ENCODE peak calls at places on chromosomes 7 and 10, in nine cellular contexts. One of them, this sample, is unnamed.

GRCh38 chr7:7271094-7271874 is 88.9 kb downstream of the C1GALT1 start:
- DNase-seq in HCT116: no peak
- DNase-seq in kidney: no peak
- DNase-seq in MM.1S: no peak
- DNase-seq in neuronal stem cell: no peak
- DNase-seq in fibroblast of lung: no peak
- DNase-seq in astrocyte: no peak
- DNase-seq in endodermal cell: no peak
- DNase-seq in NT2/D1: no peak
- DNase-seq in this sample: no peak

GRCh38 chr10:42475168-42476098 is 162.9 kb downstream of the ZNF33B start:
- DNase-seq in HCT116: peak; percentile 85
- DNase-seq in kidney: peak; percentile 65
- DNase-seq in MM.1S: no peak
- DNase-seq in neuronal stem cell: no peak
- DNase-seq in fibroblast of lung: no peak
- DNase-seq in astrocyte: no peak
- DNase-seq in endodermal cell: no peak
- DNase-seq in NT2/D1: no peak
- DNase-seq in this sample: no peak

GRCh38 chr7:112880786-112881418 is 90.7 kb upstream of the TMEM168 start:
- DNase-seq in HCT116: no peak
- DNase-seq in kidney: no peak
- DNase-seq in MM.1S: no peak
- DNase-seq in neuronal stem cell: no peak
- DNase-seq in fibroblast of lung: no peak
- DNase-seq in astrocyte: no peak
- DNase-seq in endodermal cell: no peak
- DNase-seq in NT2/D1: no peak
- DNase-seq in this sample: no peak

GRCh38 chr7:98225913-98226614 is 14.8 kb downstream of the BHLHA15 start:
- DNase-seq in HCT116: no peak
- DNase-seq in kidney: peak; percentile 43
- DNase-seq in MM.1S: no peak
- DNase-seq in neuronal stem cell: no peak
- DNase-seq in fibroblast of lung: no peak
- DNase-seq in astrocyte: no peak
- DNase-seq in endodermal cell: no peak
- DNase-seq in NT2/D1: no peak
- DNase-seq in this sample: no peak

GRCh38 chr10:70596860-70597809 is 5.4 kb downstream of the PRF1 start:
- DNase-seq in HCT116: no peak
- DNase-seq in kidney: no peak
- DNase-seq in MM.1S: no peak
- DNase-seq in neuronal stem cell: no peak
- DNase-seq in fibroblast of lung: no peak
- DNase-seq in astrocyte: no peak
- DNase-seq in endodermal cell: no peak
- DNase-seq in NT2/D1: no peak
- DNase-seq in this sample: no peak

GRCh38 chr7:80151274-80151665 is 16.6 kb downstream of the GNAI1 start:
- DNase-seq in HCT116: no peak
- DNase-seq in kidney: no peak
- DNase-seq in MM.1S: peak; percentile 50
- DNase-seq in neuronal stem cell: no peak
- DNase-seq in fibroblast of lung: peak; percentile 91
- DNase-seq in astrocyte: peak; percentile 92
- DNase-seq in endodermal cell: no peak
- DNase-seq in NT2/D1: no peak
- DNase-seq in this sample: no peak

GRCh38 chr7:44289341-44290249 is 35.8 kb downstream of the CAMK2B start:
- DNase-seq in HCT116: no peak
- DNase-seq in kidney: peak; percentile 71
- DNase-seq in MM.1S: no peak
- DNase-seq in neuronal stem cell: no peak
- DNase-seq in fibroblast of lung: no peak
- DNase-seq in astrocyte: no peak
- DNase-seq in endodermal cell: peak; percentile 32
- DNase-seq in NT2/D1: no peak
- DNase-seq in this sample: no peak

GRCh38 chr7:34165927-34166550 is 260.7 kb downstream of the BMPER start:
- DNase-seq in HCT116: peak; percentile 7
- DNase-seq in kidney: no peak
- DNase-seq in MM.1S: peak; percentile 21
- DNase-seq in neuronal stem cell: no peak
- DNase-seq in fibroblast of lung: peak; percentile 27
- DNase-seq in astrocyte: peak; percentile 15
- DNase-seq in endodermal cell: no peak
- DNase-seq in NT2/D1: peak; percentile 35
- DNase-seq in this sample: no peak

GRCh38 chr10:88045544-88046415 is 182.4 kb downstream of the PTEN start:
- DNase-seq in HCT116: no peak
- DNase-seq in kidney: no peak
- DNase-seq in MM.1S: no peak
- DNase-seq in neuronal stem cell: no peak
- DNase-seq in fibroblast of lung: peak; percentile 73
- DNase-seq in astrocyte: peak; percentile 72
- DNase-seq in endodermal cell: no peak
- DNase-seq in NT2/D1: peak; percentile 50
- DNase-seq in this sample: no peak

GRCh38 chr10:126476256-126476655 is 88.0 kb upstream of the ADAM12 start:
- DNase-seq in HCT116: no peak
- DNase-seq in kidney: no peak
- DNase-seq in MM.1S: no peak
- DNase-seq in neuronal stem cell: no peak
- DNase-seq in fibroblast of lung: no peak
- DNase-seq in astrocyte: no peak
- DNase-seq in endodermal cell: peak; percentile 65
- DNase-seq in NT2/D1: no peak
- DNase-seq in this sample: no peak

GRCh38 chr7:141045126-141045841 is 28.6 kb upstream of the TMEM178B start:
- DNase-seq in HCT116: no peak
- DNase-seq in kidney: no peak
- DNase-seq in MM.1S: no peak
- DNase-seq in neuronal stem cell: no peak
- DNase-seq in fibroblast of lung: peak; percentile 7
- DNase-seq in astrocyte: no peak
- DNase-seq in endodermal cell: no peak
- DNase-seq in NT2/D1: no peak
- DNase-seq in this sample: no peak

GRCh38 chr10:4763513-4763912 is 62.5 kb upstream of the AKR1E2 start:
- DNase-seq in HCT116: no peak
- DNase-seq in kidney: no peak
- DNase-seq in MM.1S: no peak
- DNase-seq in neuronal stem cell: no peak
- DNase-seq in fibroblast of lung: no peak
- DNase-seq in astrocyte: no peak
- DNase-seq in endodermal cell: no peak
- DNase-seq in NT2/D1: no peak
- DNase-seq in this sample: no peak

GRCh38 chr10:4766449-4766848 is 59.6 kb upstream of the AKR1E2 start:
- DNase-seq in HCT116: no peak
- DNase-seq in kidney: no peak
- DNase-seq in MM.1S: no peak
- DNase-seq in neuronal stem cell: no peak
- DNase-seq in fibroblast of lung: peak; percentile 28
- DNase-seq in astrocyte: no peak
- DNase-seq in endodermal cell: no peak
- DNase-seq in NT2/D1: no peak
- DNase-seq in this sample: no peak

GRCh38 chr10:4763960-4764428 is 62.0 kb upstream of the AKR1E2 start:
- DNase-seq in HCT116: no peak
- DNase-seq in kidney: no peak
- DNase-seq in MM.1S: no peak
- DNase-seq in neuronal stem cell: no peak
- DNase-seq in fibroblast of lung: peak; percentile 89
- DNase-seq in astrocyte: peak; percentile 88
- DNase-seq in endodermal cell: no peak
- DNase-seq in NT2/D1: no peak
- DNase-seq in this sample: no peak

GRCh38 chr10:4767033-4767814 is 58.8 kb upstream of the AKR1E2 start:
- DNase-seq in HCT116: peak; percentile 38
- DNase-seq in kidney: no peak
- DNase-seq in MM.1S: no peak
- DNase-seq in neuronal stem cell: peak; percentile 11
- DNase-seq in fibroblast of lung: peak; percentile 45
- DNase-seq in astrocyte: peak; percentile 27
- DNase-seq in endodermal cell: no peak
- DNase-seq in NT2/D1: peak; percentile 1
- DNase-seq in this sample: no peak

GRCh38 chr10:4765428-4765827 is 60.6 kb upstream of the AKR1E2 start:
- DNase-seq in HCT116: no peak
- DNase-seq in kidney: no peak
- DNase-seq in MM.1S: no peak
- DNase-seq in neuronal stem cell: no peak
- DNase-seq in fibroblast of lung: peak; percentile 60
- DNase-seq in astrocyte: peak; percentile 45
- DNase-seq in endodermal cell: no peak
- DNase-seq in NT2/D1: no peak
- DNase-seq in this sample: no peak
- H3K9ac ChIP-seq in HCT116: no peak overlapping the region
- H3K9ac ChIP-seq in kidney: no peak overlapping the region
- H3K9ac ChIP-seq in MM.1S: no peak overlapping the region
- H3K9ac ChIP-seq in neuronal stem cell: no peak overlapping the region
- H3K9ac ChIP-seq in fibroblast of lung: no peak overlapping the region
- H3K9ac ChIP-seq in astrocyte: peak overlapping the region; percentile 38
- H3K9ac ChIP-seq in endodermal cell: no peak overlapping the region
- H3K9ac ChIP-seq in NT2/D1: no peak overlapping the region
- H3K9ac ChIP-seq in this sample: no peak overlapping the region

DNA sequence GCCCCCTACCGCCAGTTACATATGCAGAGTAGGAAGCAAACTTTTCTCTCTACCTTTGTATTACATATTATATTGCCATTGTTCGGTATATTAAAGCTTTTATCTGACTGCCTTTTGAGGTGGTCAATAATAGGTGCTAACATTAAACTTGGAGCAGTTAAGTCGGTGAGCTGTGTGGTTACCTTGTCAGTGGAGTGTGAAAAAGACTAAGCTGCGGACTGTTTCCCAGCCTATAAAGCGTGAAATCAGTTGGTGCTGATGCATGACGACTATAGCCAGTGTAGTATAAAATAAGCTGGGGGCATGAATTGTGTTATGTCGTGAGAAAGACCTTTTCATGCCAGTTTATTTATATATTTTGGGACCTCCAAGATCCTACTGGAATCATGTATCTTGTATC is 33.7 kb downstream of the R3HCC1L start:
- DNase-seq in HCT116: no peak
- DNase-seq in kidney: no peak
- DNase-seq in MM.1S: no peak
- DNase-seq in neuronal stem cell: no peak
- DNase-seq in fibroblast of lung: no peak
- DNase-seq in astrocyte: no peak
- DNase-seq in endodermal cell: no peak
- DNase-seq in NT2/D1: no peak
- DNase-seq in this sample: no peak
- H3K9ac ChIP-seq in HCT116: no peak overlapping the region
- H3K9ac ChIP-seq in kidney: no peak overlapping the region
- H3K9ac ChIP-seq in MM.1S: no peak overlapping the region
- H3K9ac ChIP-seq in neuronal stem cell: no peak overlapping the region
- H3K9ac ChIP-seq in fibroblast of lung: no peak overlapping the region
- H3K9ac ChIP-seq in astrocyte: no peak overlapping the region
- H3K9ac ChIP-seq in endodermal cell: no peak overlapping the region
- H3K9ac ChIP-seq in NT2/D1: no peak overlapping the region
- H3K9ac ChIP-seq in this sample: no peak overlapping the region

GRCh38 chr7:106664343-106664742 is 3.4 kb upstream of the CCDC71L start:
- DNase-seq in HCT116: no peak
- DNase-seq in kidney: no peak
- DNase-seq in MM.1S: no peak
- DNase-seq in neuronal stem cell: no peak
- DNase-seq in fibroblast of lung: no peak
- DNase-seq in astrocyte: no peak
- DNase-seq in endodermal cell: no peak
- DNase-seq in NT2/D1: no peak
- DNase-seq in this sample: no peak
- H3K9ac ChIP-seq in HCT116: no peak overlapping the region
- H3K9ac ChIP-seq in kidney: no peak overlapping the region
- H3K9ac ChIP-seq in MM.1S: no peak overlapping the region
- H3K9ac ChIP-seq in neuronal stem cell: no peak overlapping the region
- H3K9ac ChIP-seq in fibroblast of lung: no peak overlapping the region
- H3K9ac ChIP-seq in astrocyte: no peak overlapping the region
- H3K9ac ChIP-seq in endodermal cell: no peak overlapping the region
- H3K9ac ChIP-seq in NT2/D1: no peak overlapping the region
- H3K9ac ChIP-seq in this sample: no peak overlapping the region

GRCh38 chr10:122140941-122141623 is 130.0 kb upstream of the BTBD16 start:
- DNase-seq in HCT116: peak; percentile 73
- DNase-seq in kidney: peak; percentile 96
- DNase-seq in MM.1S: no peak
- DNase-seq in neuronal stem cell: no peak
- DNase-seq in fibroblast of lung: peak; percentile 92
- DNase-seq in astrocyte: peak; percentile 87
- DNase-seq in endodermal cell: no peak
- DNase-seq in NT2/D1: no peak
- DNase-seq in this sample: no peak

GRCh38 chr10:122143238-122143841 is 127.8 kb upstream of the BTBD16 start:
- DNase-seq in HCT116: no peak
- DNase-seq in kidney: peak; percentile 56
- DNase-seq in MM.1S: no peak
- DNase-seq in neuronal stem cell: no peak
- DNase-seq in fibroblast of lung: no peak
- DNase-seq in astrocyte: no peak
- DNase-seq in endodermal cell: no peak
- DNase-seq in NT2/D1: no peak
- DNase-seq in this sample: no peak

GRCh38 chr10:122142652-122143237 is 128.4 kb upstream of the BTBD16 start:
- DNase-seq in HCT116: no peak
- DNase-seq in kidney: peak; percentile 60
- DNase-seq in MM.1S: no peak
- DNase-seq in neuronal stem cell: peak; percentile 54
- DNase-seq in fibroblast of lung: no peak
- DNase-seq in astrocyte: no peak
- DNase-seq in endodermal cell: peak; percentile 93
- DNase-seq in NT2/D1: no peak
- DNase-seq in this sample: no peak

GRCh38 chr10:122140477-122140902 is 130.6 kb upstream of the BTBD16 start:
- DNase-seq in HCT116: no peak
- DNase-seq in kidney: peak; percentile 83
- DNase-seq in MM.1S: no peak
- DNase-seq in neuronal stem cell: no peak
- DNase-seq in fibroblast of lung: peak; percentile 59
- DNase-seq in astrocyte: peak; percentile 49
- DNase-seq in endodermal cell: peak; percentile 64
- DNase-seq in NT2/D1: no peak
- DNase-seq in this sample: no peak

GRCh38 chr10:122141821-122142651 is 129.1 kb upstream of the BTBD16 start:
- DNase-seq in HCT116: no peak
- DNase-seq in kidney: peak; percentile 57
- DNase-seq in MM.1S: no peak
- DNase-seq in neuronal stem cell: no peak
- DNase-seq in fibroblast of lung: peak; percentile 76
- DNase-seq in astrocyte: peak; percentile 71
- DNase-seq in endodermal cell: no peak
- DNase-seq in NT2/D1: no peak
- DNase-seq in this sample: no peak
- H3K9ac ChIP-seq in HCT116: peak overlapping the region; percentile 37
- H3K9ac ChIP-seq in kidney: peak overlapping the region; percentile 4
- H3K9ac ChIP-seq in MM.1S: no peak overlapping the region
- H3K9ac ChIP-seq in neuronal stem cell: peak overlapping the region; percentile 40
- H3K9ac ChIP-seq in fibroblast of lung: peak overlapping the region; percentile 18
- H3K9ac ChIP-seq in astrocyte: peak overlapping the region; percentile 78
- H3K9ac ChIP-seq in endodermal cell: no peak overlapping the region
- H3K9ac ChIP-seq in NT2/D1: peak overlapping the region; percentile 5
- H3K9ac ChIP-seq in this sample: no peak overlapping the region

GRCh38 chr10:73586583-73586984 is 4.6 kb downstream of the USP54 start:
- DNase-seq in HCT116: no peak
- DNase-seq in kidney: no peak
- DNase-seq in MM.1S: no peak
- DNase-seq in neuronal stem cell: no peak
- DNase-seq in fibroblast of lung: peak; percentile 91
- DNase-seq in astrocyte: peak; percentile 89
- DNase-seq in endodermal cell: no peak
- DNase-seq in NT2/D1: no peak
- DNase-seq in this sample: no peak
- H3K9ac ChIP-seq in HCT116: no peak overlapping the region
- H3K9ac ChIP-seq in kidney: no peak overlapping the region
- H3K9ac ChIP-seq in MM.1S: no peak overlapping the region
- H3K9ac ChIP-seq in neuronal stem cell: no peak overlapping the region
- H3K9ac ChIP-seq in fibroblast of lung: no peak overlapping the region
- H3K9ac ChIP-seq in astrocyte: no peak overlapping the region
- H3K9ac ChIP-seq in endodermal cell: no peak overlapping the region
- H3K9ac ChIP-seq in NT2/D1: no peak overlapping the region
- H3K9ac ChIP-seq in this sample: no peak overlapping the region

This sample was measured in SK-N-MC.